ENCODE peak calls at places on chromosomes 3 and 15, in seven cellular contexts. S is NCI-H1105 treated with DMSO at 0.1 percent for 48 hours; K is amniotic epithelial cell; Y is nephron progenitor cell; T is CD4-positive, alpha-beta memory T cell; R is HCEC 1CT; Q is activated T-cell treated with anti-CD3 and anti-CD28 coated beads, Interleukin-2, amount 50 U/mL, for 1 hour. O is an unnamed sample.

GRCh38 chr15:31488437-31489204 is 162.0 kb downstream of the KLF13 start:
- DNase-seq in T (peak; percentile 66), R (peak; percentile 86), Q (peak; percentile 56), Y (peak; percentile 46), K (peak; percentile 85), S (peak; percentile 61), O (peak; percentile 91)

GRCh38 chr15:60510006-60510405 is 31.1 kb upstream of the ICE2 start:
- DNase-seq in K (no peak), Y (no peak), R (no peak), S (no peak), Q (no peak), T (no peak), O (no peak)

GRCh38 chr15:94253742-94254141 is 22.4 kb downstream of the MCTP2 start:
- DNase-seq in Y (no peak), Q (no peak), S (no peak), K (no peak), R (no peak), T (no peak), O (no peak)

GRCh38 chr15:45169608-45170480 is 17.9 kb downstream of the SHF start:
- DNase-seq in Q (no peak), R (no peak), K (no peak), Y (no peak), S (no peak), T (no peak), O (no peak)

GRCh38 chr15:34984884-34985630 is 3.0 kb downstream of the ZNF770 start:
- DNase-seq in Y (no peak), T (peak; percentile 17), S (no peak), R (no peak), K (peak; percentile 79), Q (no peak), O (peak; percentile 22)

GRCh38 chr3:180278583-180279188 is 241.9 kb upstream of the PEX5L start:
- DNase-seq in K (no peak), Y (no peak), Q (no peak), S (no peak), T (no peak), R (no peak), O (no peak)

GRCh38 chr3:65830948-65831732 is 207.6 kb downstream of the MAGI1 start:
- DNase-seq in T (no peak), Y (no peak), Q (no peak), S (no peak), K (peak; percentile 56), R (no peak), O (no peak)

GRCh38 chr3:39110041-39110639 is 2.7 kb downstream of the TTC21A start:
- DNase-seq in S (no peak), K (no peak), T (no peak), R (no peak), Y (no peak), Q (no peak), O (no peak)

GRCh38 chr15:78914027-78914764 is 30.6 kb downstream of the CTSH start:
- DNase-seq in S (no peak), R (no peak), Q (no peak), T (no peak), K (peak; percentile 36), Y (no peak), O (no peak)

GRCh38 chr3:147793841-147794240 is 384.7 kb downstream of the ZIC1 start:
- DNase-seq in Y (no peak), Q (no peak), K (no peak), S (no peak), R (no peak), T (no peak), O (no peak)

GRCh38 chr15:35533130-35534110 is 12.5 kb downstream of the DPH6 start:
- DNase-seq in S (no peak), R (peak; percentile 83), T (no peak), Y (no peak), K (peak; percentile 51), Q (no peak), O (peak; percentile 85)

GRCh38 chr15:83092309-83092976 is 15.0 kb upstream of the TM6SF1 start:
- DNase-seq in R (peak; percentile 28), Y (no peak), Q (no peak), K (peak; percentile 55), T (no peak), S (no peak), O (peak; percentile 77)

GRCh38 chr3:139559541-139559940 is 20.0 kb upstream of the RBP1 start:
- DNase-seq in K (no peak), Y (no peak), Q (no peak), R (no peak), T (no peak), S (peak; percentile 43), O (peak; percentile 49)

GRCh38 chr3:134486577-134487041 is 752 bp downstream of the CEP63 start:
- DNase-seq in K (peak; percentile 60), T (no peak), Y (no peak), S (peak; percentile 60), R (peak; percentile 25), Q (no peak), O (peak; percentile 58)

GRCh38 chr3:187104956-187105355 is 34.3 kb downstream of the RPL39L start:
- DNase-seq in T (no peak), K (peak; percentile 35), S (no peak), R (no peak), Q (no peak), Y (no peak), O (no peak)

GRCh38 chr3:152271465-152272035 is 2.8 kb downstream of the MBNL1 start:
- DNase-seq in K (no peak), T (no peak), S (no peak), R (no peak), Q (no peak), Y (no peak), O (no peak)

GRCh38 chr3:175777495-175777894 is 918.4 kb downstream of the NAALADL2 start:
- DNase-seq in Q (no peak), S (no peak), K (peak; percentile 94), T (no peak), R (no peak), Y (no peak), O (peak; percentile 20)

GRCh38 chr3:12901631-12902045 is 60.3 kb upstream of the RPL32 start:
- DNase-seq in S (no peak), T (no peak), Q (no peak), Y (no peak), K (no peak), R (no peak), O (no peak)

GRCh38 chr3:62918752-62919151 is 43.5 kb upstream of the CADPS start:
- DNase-seq in T (no peak), K (no peak), R (no peak), Q (no peak), Y (no peak), S (no peak), O (no peak)

GRCh38 chr15:98994892-98995291 is 12.7 kb downstream of the PGPEP1L start:
- DNase-seq in Y (no peak), R (no peak), Q (no peak), K (no peak), T (no peak), S (no peak), O (no peak)

GRCh38 chr15:89399390-89400120 is 64.9 kb upstream of the POLG start:
- DNase-seq in K (no peak), Q (peak; percentile 31), R (no peak), T (no peak), Y (peak; percentile 52), S (peak; percentile 33), O (no peak)

GRCh38 chr3:196108075-196108743 is 26.3 kb upstream of the TFRC start:
- DNase-seq in T (no peak), Y (no peak), K (peak; percentile 12), S (peak; percentile 23), Q (no peak), R (no peak), O (no peak)

GRCh38 chr3:77746892-77747291 is 707.0 kb downstream of the ROBO2 start:
- DNase-seq in R (no peak), Q (no peak), Y (no peak), T (no peak), S (no peak), K (no peak), O (no peak)

GRCh38 chr3:150268426-150269321 is 139.4 kb upstream of the TSC22D2 start:
- DNase-seq in T (no peak), S (no peak), K (peak; percentile 26), Q (no peak), R (no peak), Y (no peak), O (peak; percentile 66)

GRCh38 chr3:156641261-156641975 is 33.0 kb upstream of the TIPARP start:
- DNase-seq in T (no peak), K (no peak), R (no peak), Q (no peak), Y (no peak), S (no peak), O (no peak)

GRCh38 chr3:170149016-170149415 is 32.5 kb downstream of the PHC3 start:
- DNase-seq in T (no peak), Q (no peak), S (no peak), K (no peak), Y (no peak), R (no peak), O (no peak)

GRCh38 chr3:112776000-112776399 is 70.7 kb downstream of the CD200R1L start:
- DNase-seq in T (no peak), K (peak; percentile 51), Q (no peak), S (no peak), R (peak; percentile 50), Y (no peak), O (peak; percentile 56)

GRCh38 chr15:78950906-78951840 is 6.3 kb upstream of the CTSH start:
- DNase-seq in Y (no peak), T (no peak), Q (no peak), K (peak; percentile 63), S (no peak), R (peak; percentile 42), O (peak; percentile 48)

GRCh38 chr3:187519428-187519890 is 150.7 kb downstream of the SST start:
- DNase-seq in K (peak; percentile 22), R (peak; percentile 15), Y (no peak), T (no peak), Q (no peak), S (no peak), O (no peak)

GRCh38 chr3:195897081-195897852 is 11.1 kb downstream of the TNK2 start:
- DNase-seq in K (peak; percentile 72), Q (no peak), Y (no peak), S (no peak), R (peak; percentile 64), T (no peak), O (peak; percentile 74)

GRCh38 chr3:72052841-72053409 is 268.0 kb upstream of the PROK2 start:
- DNase-seq in Y (no peak), K (peak; percentile 64), Q (no peak), T (no peak), R (no peak), S (no peak), O (no peak)